ENCODE peak calls at places on chromosome 10, in five cellular contexts. Q is GM23248, O is T-helper 1 cell, U is cardiac fibroblast, D is aorta. H is an unnamed sample.
A peak's percentile ranks its signal among the peaks of the same experiment; 100 is the strongest.

GRCh38 chr10:102111276-102111675 is 8.9 kb downstream of the LDB1 start:
- DNase-seq in U (no peak), D (no peak), Q (no peak), O (no peak), H (no peak)

GRCh38 chr10:114611617-114612016 is 46.5 kb downstream of the ABLIM1 start:
- DNase-seq in Q (no peak), D (no peak), U (no peak), O (no peak), H (no peak)

GRCh38 chr10:118002581-118002980 is 44.2 kb downstream of the RAB11FIP2 start:
- DNase-seq in Q (peak; percentile 40), O (no peak), U (peak; percentile 82), D (no peak), H (peak; percentile 35)

GRCh38 chr10:32446701-32447406 is 914 bp downstream of the CCDC7 start:
- DNase-seq in D (no peak), U (no peak), O (no peak), Q (peak; percentile 72), H (peak; percentile 45)

GRCh38 chr10:78000956-78001472 is 28.3 kb downstream of the POLR3A start:
- DNase-seq in O (no peak), Q (no peak), D (no peak), U (no peak), H (no peak)

GRCh38 chr10:117617664-117618063 is 75.1 kb downstream of the EMX2 start:
- DNase-seq in Q (no peak), O (no peak), U (no peak), D (no peak), H (no peak)

GRCh38 chr10:34031410-34031809 is 696.9 kb upstream of the NRP1 start:
- DNase-seq in O (no peak), U (peak; percentile 77), Q (peak; percentile 91), D (no peak), H (peak; percentile 39)

GRCh38 chr10:96309631-96310358 is 5.6 kb downstream of the DNTT start:
- DNase-seq in Q (no peak), O (no peak), D (no peak), U (no peak), H (no peak)

GRCh38 chr10:131073469-131074060 is 238.0 kb downstream of the TCERG1L start:
- DNase-seq in Q (no peak), U (no peak), D (no peak), O (no peak), H (no peak)

GRCh38 chr10:29603516-29603915 is 31.3 kb downstream of the SVIL start:
- DNase-seq in Q (no peak), U (no peak), O (no peak), D (no peak), H (no peak)

GRCh38 chr10:100370976-100371706 is 24.1 kb downstream of the SCD start:
- DNase-seq in O (peak; percentile 20), D (peak; percentile 90), U (peak; percentile 87), Q (peak; percentile 93), H (peak; percentile 93)